ENCODE peak calls at places on chromosomes 1 and 21, in five cellular contexts. V, J, F, W and H are unnamed samples. For H3K79me1, the result is how much of the 10 kb centered on the place peaks cover.

GRCh38 chr1:151553659-151554058 is 13.6 kb downstream of the TUFT1 start:
- DNase-seq in W (no peak), V (no peak), J (peak), F (no peak), H (peak)

GRCh38 chr1:17768651-17769241 is 13.6 kb downstream of the ACTL8 start:
- DNase-seq in W (peak), J (peak), V (no peak), F (no peak), H (peak)

GRCh38 chr21:34649400-34649799 is 19.4 kb upstream of the CLIC6 start:
- DNase-seq in V (no peak), F (no peak), J (no peak), W (no peak), H (no peak)

GRCh38 chr1:160375788-160376524 is 9.1 kb downstream of the NHLH1 start:
- DNase-seq in F (peak), J (no peak), W (peak), V (no peak), H (peak)

GRCh38 chr21:16302851-16303282 is 573.1 kb downstream of the USP25 start:
- DNase-seq in V (no peak), J (peak), F (no peak), W (no peak), H (peak)

GRCh38 chr1:228963795-228964177 is 228.5 kb downstream of the RHOU start:
- DNase-seq in V (no peak), J (no peak), F (no peak), W (no peak), H (no peak)

GRCh38 chr1:6785721-6786505 is 659 bp downstream of the CAMTA1 start:
- DNase-seq in F (peak), V (peak), W (peak), J (peak), H (peak)

GRCh38 chr21:44778499-44778911 is 23.1 kb downstream of the UBE2G2 start:
- DNase-seq in F (no peak), W (peak), V (no peak), J (no peak), H (no peak)

GRCh38 chr1:223208164-223209075 is 65.4 kb upstream of the TLR5 start:
- DNase-seq in W (no peak), J (no peak), F (no peak), V (no peak), H (no peak)

GRCh38 chr1:109768700-109769325 is 5.1 kb upstream of the EPS8L3 start:
- DNase-seq in W (no peak), J (no peak), F (no peak), V (no peak), H (no peak)

GRCh38 chr1:160168609-160169369 is 17.4 kb downstream of the ATP1A4 start:
- DNase-seq in F (peak), J (no peak), W (peak), V (peak), H (no peak)

GRCh38 chr1:14875781-14876564 is 277.5 kb downstream of the KAZN start:
- DNase-seq in W (peak), F (no peak), V (no peak), J (no peak), H (no peak)

GRCh38 chr1:44907909-44908308 is 64.9 kb upstream of the PTCH2 start:
- DNase-seq in F (no peak), J (no peak), W (no peak), V (no peak), H (no peak)

GRCh38 chr1:226977288-226977972 is 37.3 kb downstream of the COQ8A start:
- DNase-seq in V (no peak), J (no peak), W (no peak), F (no peak), H (no peak)

GRCh38 chr1:209733409-209734192 is 22.3 kb upstream of the TRAF3IP3 start:
- DNase-seq in W (no peak), F (no peak), V (no peak), J (no peak), H (no peak)

GRCh38 chr1:151612506-151613274 is 840 bp downstream of the SNX27 start:
- DNase-seq in V (no peak), J (no peak), W (peak), F (no peak), H (peak)

GRCh38 chr1:59678809-59679228 is 135.9 kb upstream of the HOOK1 start:
- DNase-seq in F (peak), J (peak), V (no peak), W (peak), H (peak)

GRCh38 chr1:197224160-197224559 is 43.9 kb upstream of the CRB1 start:
- DNase-seq in F (no peak), J (no peak), W (no peak), V (no peak), H (no peak)

GRCh38 chr1:97911266-97912215 is 9.3 kb downstream of the DPYD start:
- DNase-seq in V (no peak), W (no peak), F (no peak), J (no peak), H (no peak)

GRCh38 chr1:93689521-93690223 is 8.0 kb upstream of the BCAR3 start:
- DNase-seq in F (no peak), V (no peak), J (no peak), W (no peak), H (no peak)

GRCh38 chr1:60228253-60228594 is 154.7 kb upstream of the C1orf87 start:
- DNase-seq in V (no peak), F (no peak), W (no peak), J (no peak), H (no peak)

GRCh38 chr1:58664881-58665280 is 35.0 kb downstream of the MYSM1 start:
- DNase-seq in F (no peak), W (no peak), J (no peak), V (no peak), H (peak)

GRCh38 chr1:14996133-14997050 is 157.2 kb upstream of the TMEM51 start:
- DNase-seq in W (peak), V (no peak), F (peak), J (peak), H (peak)

GRCh38 chr1:45843474-45843905 is 40.1 kb downstream of the MAST2 start:
- DNase-seq in V (no peak), J (peak), F (no peak), W (peak), H (peak)

GRCh38 chr1:119805746-119806145 is 5.5 kb downstream of the REG4 start:
- DNase-seq in W (no peak), V (peak), J (no peak), F (no peak), H (no peak)

GRCh38 chr1:27773732-27774445 is 870 bp downstream of the STX12 start:
- DNase-seq in W (peak), J (peak), F (peak), V (no peak), H (peak)

GRCh38 chr1:201731142-201731541 is 97.8 kb upstream of the IPO9 start:
- DNase-seq in F (no peak), V (no peak), J (no peak), W (no peak), H (no peak)

GRCh38 chr1:37147906-37148305 is 113.6 kb upstream of the GRIK3 start:
- DNase-seq in F (no peak), V (no peak), J (no peak), W (no peak), H (no peak)

DNA sequence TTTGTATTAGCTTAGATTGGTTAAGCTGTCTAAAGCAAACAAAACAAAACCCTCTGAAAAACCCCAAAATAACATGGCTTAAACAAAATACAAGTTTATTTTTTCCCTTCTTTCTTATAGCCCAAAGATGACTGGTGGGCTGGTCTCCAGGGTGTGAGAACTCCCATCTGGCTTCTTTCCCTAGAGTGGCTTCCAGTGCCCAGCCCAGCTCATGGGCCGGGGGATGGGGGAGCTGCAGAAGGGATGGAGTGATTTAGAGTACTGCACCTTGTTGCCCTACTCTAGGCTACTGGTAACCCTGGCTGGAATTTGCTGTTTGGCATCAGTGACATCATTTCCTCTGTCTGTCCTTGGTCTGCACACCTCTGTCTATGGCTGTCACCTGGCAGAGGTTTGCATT is 223.0 kb downstream of the PBX1 start:
- DNase-seq in W (no peak), F (no peak), J (no peak), V (no peak), H (no peak)
- H3K79me1 ChIP-seq in W (under half), F (under half), J (under half), V (under half), H (under half)

DNA sequence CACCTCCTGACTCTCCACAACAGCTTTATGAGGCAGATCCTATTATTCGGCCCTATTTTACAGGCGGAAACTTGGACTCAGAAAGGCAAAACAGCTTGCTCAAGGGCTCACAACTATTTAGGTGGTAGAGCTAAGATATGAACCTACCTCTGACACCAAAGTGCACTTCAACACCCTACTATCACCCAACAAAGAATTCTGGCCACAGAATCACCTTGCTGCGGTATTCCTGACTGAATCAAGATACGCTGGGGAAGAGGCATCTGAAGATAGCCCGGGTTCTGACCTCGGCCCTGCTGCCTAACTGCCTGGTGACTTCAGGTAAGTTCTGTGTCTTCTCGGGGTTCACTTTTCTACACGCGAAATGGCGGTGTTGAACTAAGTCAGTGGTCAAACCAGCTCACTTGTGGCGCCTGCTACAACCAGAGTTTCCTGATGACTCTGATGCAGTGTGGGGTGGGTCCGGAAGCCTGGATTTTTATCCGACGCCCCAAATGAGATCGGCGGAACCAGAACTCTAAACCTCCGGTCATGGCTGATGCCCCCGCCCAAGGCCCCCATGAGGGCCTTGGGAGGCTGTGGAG is 608 bp downstream of the PEF1 start:
- DNase-seq in W (no peak), V (no peak), F (no peak), J (no peak), H (no peak)
- H3K79me1 ChIP-seq in W (under half), V (under half), F (under half), J (under half), H (under half)

GRCh38 chr1:207251066-207251465 is 70.4 kb upstream of the CD55 start:
- DNase-seq in V (no peak), F (no peak), W (no peak), J (no peak), H (no peak)
- H3K79me1 ChIP-seq in V (under half), F (under half), W (under half), J (under half), H (under half)

GRCh38 chr1:153549741-153550397 is 811 bp upstream of the S100A3 start:
- DNase-seq in V (no peak), J (no peak), F (no peak), W (no peak), H (no peak)
- H3K79me1 ChIP-seq in V (under half), J (under half), F (under half), W (under half), H (under half)

DNA sequence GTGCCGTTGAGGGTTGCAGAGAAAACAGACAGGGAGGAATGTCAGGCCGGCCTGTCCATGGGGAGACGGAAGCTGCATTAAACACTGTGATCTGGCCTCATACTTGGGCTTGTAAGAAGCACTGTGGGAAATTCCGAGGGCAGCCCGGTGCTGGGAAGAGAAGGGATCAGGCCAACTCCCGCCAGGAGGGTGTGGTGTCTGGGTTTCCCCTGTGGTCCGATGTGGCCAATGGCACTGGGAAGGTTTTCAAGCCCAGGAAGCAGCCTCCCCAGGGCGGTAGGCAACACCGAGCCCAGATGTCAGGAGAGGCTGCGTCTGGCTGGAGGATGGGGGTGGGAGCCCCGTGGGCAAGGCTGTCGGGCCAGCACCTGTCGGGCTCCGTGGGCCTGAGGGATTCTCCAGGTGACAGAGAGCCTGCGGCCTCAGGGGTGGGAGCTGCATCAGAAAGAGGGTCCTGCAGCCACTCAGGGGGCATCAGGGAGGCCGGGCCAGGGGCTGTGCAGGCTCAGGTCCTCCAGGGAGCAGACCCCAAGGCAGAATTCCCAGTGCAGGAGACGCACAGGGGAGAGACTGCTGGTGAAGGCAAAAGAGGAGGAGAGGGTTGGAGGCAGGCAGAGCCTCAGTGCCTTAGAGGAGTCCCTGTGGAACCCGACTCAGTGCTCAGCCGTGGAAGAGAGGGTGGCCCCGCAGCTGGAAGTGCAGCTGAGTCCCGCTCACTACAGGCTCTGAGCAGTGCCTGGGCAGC is 8.4 kb downstream of the UBASH3A start:
- DNase-seq in V (no peak), W (no peak), J (no peak), F (no peak), H (no peak)
- H3K79me1 ChIP-seq in V (under half), W (under half), J (under half), F (under half), H (under half)